ENCODE peak calls at places on chromosomes 12 and 14, in ten cellular contexts. K is naive thymus-derived CD4-positive, alpha-beta T cell; P is stomach; X is A549; I is HL-60; E is prostate gland; U is A673; F is AG04450; T is transverse colon; H is neural progenitor cell. N is an unnamed sample.

GRCh38 chr12:42326466-42327226 is 679 bp downstream of the PPHLN1 start:
- DNase-seq in K (no peak), P (no peak), X (peak), I (peak), E (no peak), U (peak), F (no peak), T (peak), H (peak), N (no peak)

GRCh38 chr14:96069421-96069820 is 30.3 kb downstream of the C14orf132 start:
- DNase-seq in K (no peak), P (no peak), X (no peak), I (no peak), E (no peak), U (no peak), F (no peak), T (no peak), H (no peak), N (no peak)

GRCh38 chr12:127383281-127383680 is 883.7 kb upstream of the TMEM132C start:
- DNase-seq in K (no peak), P (no peak), X (peak), I (no peak), E (no peak), U (no peak), F (no peak), T (no peak), H (no peak), N (no peak)

GRCh38 chr12:54988402-54989054 is 4.0 kb upstream of the TESPA1 start:
- DNase-seq in K (no peak), P (peak), X (no peak), I (no peak), E (peak), U (peak), F (no peak), T (peak), H (no peak), N (no peak)

GRCh38 chr12:72274926-72275325 is 2.8 kb downstream of the TRHDE start:
- DNase-seq in K (no peak), P (no peak), X (no peak), I (no peak), E (no peak), U (peak), F (no peak), T (no peak), H (no peak), N (no peak)

GRCh38 chr14:61104358-61104757 is 123.3 kb downstream of the SLC38A6 start:
- DNase-seq in K (no peak), P (no peak), X (no peak), I (no peak), E (no peak), U (no peak), F (no peak), T (no peak), H (no peak), N (no peak)

GRCh38 chr12:50520345-50520744 is 15.6 kb downstream of the DIP2B start:
- DNase-seq in K (no peak), P (no peak), X (no peak), I (no peak), E (no peak), U (no peak), F (no peak), T (no peak), H (no peak), N (no peak)

GRCh38 chr14:102256691-102257090 is 48.3 kb downstream of the MOK start:
- DNase-seq in K (no peak), P (no peak), X (no peak), I (no peak), E (no peak), U (no peak), F (no peak), T (no peak), H (no peak), N (no peak)

GRCh38 chr14:25116607-25117006 is 66.7 kb upstream of the STXBP6 start:
- DNase-seq in K (no peak), P (no peak), X (no peak), I (no peak), E (no peak), U (no peak), F (no peak), T (no peak), H (no peak), N (no peak)

GRCh38 chr12:16685107-16685506 is 79.1 kb upstream of the LMO3 start:
- DNase-seq in K (no peak), P (no peak), X (no peak), I (no peak), E (no peak), U (peak), F (no peak), T (no peak), H (no peak), N (no peak)

GRCh38 chr14:58912799-58913432 is 275.2 kb downstream of the DACT1 start:
- DNase-seq in K (no peak), P (no peak), X (peak), I (no peak), E (no peak), U (no peak), F (no peak), T (no peak), H (no peak), N (no peak)

GRCh38 chr14:51004352-51004800 is 60.1 kb upstream of the PYGL start:
- DNase-seq in K (no peak), P (no peak), X (peak), I (no peak), E (no peak), U (peak), F (no peak), T (peak), H (no peak), N (no peak)

GRCh38 chr14:71290960-71291466 is 383.8 kb downstream of the PCNX1 start:
- DNase-seq in K (no peak), P (no peak), X (peak), I (peak), E (no peak), U (peak), F (peak), T (peak), H (no peak), N (no peak)

GRCh38 chr12:97960741-97961608 is 498.4 kb downstream of the RMST start:
- DNase-seq in K (no peak), P (peak), X (peak), I (peak), E (peak), U (peak), F (no peak), T (no peak), H (peak), N (no peak)

GRCh38 chr14:68476212-68476964 is 316.5 kb downstream of the ZFP36L1 start:
- DNase-seq in K (no peak), P (no peak), X (peak), I (no peak), E (no peak), U (peak), F (peak), T (peak), H (peak), N (no peak)
- H3K27ac ChIP-seq in K (no peak), P (peak), X (peak), I (no peak), E (no peak), U (no peak), F (peak), T (peak), H (peak), N (peak)

GRCh38 chr12:26239508-26240328 is 44.3 kb downstream of the SSPN start:
- DNase-seq in K (no peak), P (no peak), X (peak), I (no peak), E (peak), U (no peak), F (peak), T (no peak), H (no peak), N (no peak)

GRCh38 chr12:26238341-26239126 is 43.2 kb downstream of the SSPN start:
- DNase-seq in K (no peak), P (no peak), X (no peak), I (no peak), E (no peak), U (no peak), F (no peak), T (no peak), H (no peak), N (no peak)

GRCh38 chr12:26239127-26239500 is 43.7 kb downstream of the SSPN start:
- DNase-seq in K (no peak), P (no peak), X (no peak), I (no peak), E (no peak), U (no peak), F (no peak), T (no peak), H (no peak), N (no peak)

GRCh38 chr12:26241095-26241494 is 45.7 kb downstream of the SSPN start:
- DNase-seq in K (no peak), P (no peak), X (no peak), I (no peak), E (no peak), U (no peak), F (no peak), T (no peak), H (no peak), N (no peak)

DNA sequence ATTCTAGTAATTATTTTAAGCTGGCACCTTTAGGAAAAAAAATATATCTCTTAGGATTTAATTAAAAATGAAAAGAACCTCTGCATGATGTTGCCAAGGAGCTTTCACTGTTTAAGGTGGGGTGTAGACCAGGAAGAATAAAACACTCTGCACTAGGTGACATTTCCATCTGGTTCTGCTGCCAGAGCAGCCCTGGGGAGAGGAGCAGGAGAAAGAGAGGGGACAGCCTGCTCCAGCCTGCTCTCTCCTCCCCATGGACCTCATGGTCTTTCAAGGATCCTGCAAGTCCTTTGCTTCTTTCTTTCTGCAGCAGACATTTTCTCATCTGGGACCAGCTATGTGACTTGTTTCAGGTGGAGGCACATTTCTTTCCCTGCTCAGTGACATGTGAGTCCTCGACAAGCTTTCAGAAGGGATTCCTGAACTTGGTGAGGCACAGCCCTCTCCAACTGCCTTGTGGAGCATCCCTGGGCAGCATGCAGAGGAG is 45.0 kb downstream of the SSPN start:
- DNase-seq in K (no peak), P (no peak), X (no peak), I (no peak), E (no peak), U (no peak), F (no peak), T (no peak), H (no peak), N (no peak)
- H3K4me3 ChIP-seq in K (no peak), P (no peak), X (no peak), I (no peak), E (no peak), U (no peak), F (no peak), T (no peak), H (no peak), N (no peak)

GRCh38 chr14:34501997-34502396 is 37.5 kb downstream of the EAPP start:
- DNase-seq in K (no peak), P (no peak), X (no peak), I (no peak), E (no peak), U (no peak), F (no peak), T (no peak), H (no peak), N (no peak)

GRCh38 chr14:34498684-34499412 is 36.8 kb upstream of the SPTSSA start:
- DNase-seq in K (no peak), P (peak), X (peak), I (peak), E (peak), U (peak), F (no peak), T (peak), H (peak), N (no peak)

GRCh38 chr14:34496679-34497513 is 34.9 kb upstream of the SPTSSA start:
- DNase-seq in K (no peak), P (peak), X (peak), I (peak), E (peak), U (peak), F (peak), T (peak), H (peak), N (peak)

GRCh38 chr14:34501004-34501580 is 38.4 kb downstream of the EAPP start:
- DNase-seq in K (no peak), P (no peak), X (no peak), I (no peak), E (no peak), U (no peak), F (no peak), T (no peak), H (no peak), N (no peak)

GRCh38 chr14:34496007-34496678 is 34.1 kb upstream of the SPTSSA start:
- DNase-seq in K (no peak), P (peak), X (no peak), I (no peak), E (no peak), U (no peak), F (no peak), T (no peak), H (no peak), N (no peak)
- H3K27ac ChIP-seq in K (no peak), P (peak), X (peak), I (no peak), E (peak), U (no peak), F (peak), T (peak), H (no peak), N (peak)

GRCh38 chr14:37328673-37329072 is 130.9 kb downstream of the MIPOL1 start:
- DNase-seq in K (no peak), P (no peak), X (peak), I (no peak), E (no peak), U (no peak), F (no peak), T (no peak), H (no peak), N (no peak)

GRCh38 chr14:37330910-37331309 is 133.2 kb downstream of the MIPOL1 start:
- DNase-seq in K (no peak), P (no peak), X (no peak), I (no peak), E (no peak), U (no peak), F (no peak), T (no peak), H (no peak), N (no peak)

GRCh38 chr14:37325332-37325731 is 127.6 kb downstream of the MIPOL1 start:
- DNase-seq in K (no peak), P (no peak), X (no peak), I (no peak), E (no peak), U (no peak), F (no peak), T (no peak), H (no peak), N (no peak)

GRCh38 chr14:37329189-37330001 is 131.7 kb downstream of the MIPOL1 start:
- DNase-seq in K (no peak), P (no peak), X (peak), I (no peak), E (no peak), U (no peak), F (no peak), T (no peak), H (no peak), N (no peak)

DNA sequence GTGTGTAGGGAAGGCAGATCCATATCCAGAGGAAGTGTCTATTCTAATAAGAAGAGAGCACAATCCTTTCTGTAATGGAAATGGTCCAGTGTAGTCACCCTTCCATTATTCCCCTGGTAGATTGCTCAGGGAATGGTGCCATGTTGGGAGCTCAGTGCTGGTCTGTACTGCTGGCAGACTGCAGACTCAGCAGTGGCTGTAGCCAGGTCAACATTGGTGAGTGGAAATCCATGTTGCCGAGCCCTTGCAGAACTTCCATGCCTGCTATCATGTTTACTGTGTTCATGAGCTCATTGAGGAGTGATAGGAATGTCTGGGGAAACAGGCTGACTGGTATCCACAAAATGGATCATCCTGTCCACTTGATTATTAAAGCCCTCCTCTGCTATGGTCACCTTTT is 128.7 kb downstream of the MIPOL1 start:
- DNase-seq in K (no peak), P (no peak), X (no peak), I (no peak), E (no peak), U (no peak), F (no peak), T (no peak), H (no peak), N (no peak)
- H3K4me3 ChIP-seq in K (no peak), P (no peak), X (no peak), I (no peak), E (no peak), U (no peak), F (no peak), T (no peak), H (no peak), N (no peak)

GRCh38 chr14:68952544-68953535 is 26.3 kb downstream of the ACTN1 start:
- DNase-seq in K (no peak), P (no peak), X (no peak), I (no peak), E (no peak), U (peak), F (peak), T (no peak), H (no peak), N (no peak)

GRCh38 chr14:68949236-68949965 is 29.7 kb downstream of the ACTN1 start:
- DNase-seq in K (no peak), P (no peak), X (no peak), I (no peak), E (no peak), U (no peak), F (no peak), T (no peak), H (no peak), N (no peak)

GRCh38 chr14:68951051-68951797 is 27.9 kb downstream of the ACTN1 start:
- DNase-seq in K (no peak), P (peak), X (peak), I (peak), E (peak), U (peak), F (peak), T (peak), H (no peak), N (no peak)

GRCh38 chr14:68950111-68950510 is 29.0 kb downstream of the ACTN1 start:
- DNase-seq in K (no peak), P (no peak), X (peak), I (no peak), E (no peak), U (peak), F (no peak), T (no peak), H (no peak), N (no peak)

DNA sequence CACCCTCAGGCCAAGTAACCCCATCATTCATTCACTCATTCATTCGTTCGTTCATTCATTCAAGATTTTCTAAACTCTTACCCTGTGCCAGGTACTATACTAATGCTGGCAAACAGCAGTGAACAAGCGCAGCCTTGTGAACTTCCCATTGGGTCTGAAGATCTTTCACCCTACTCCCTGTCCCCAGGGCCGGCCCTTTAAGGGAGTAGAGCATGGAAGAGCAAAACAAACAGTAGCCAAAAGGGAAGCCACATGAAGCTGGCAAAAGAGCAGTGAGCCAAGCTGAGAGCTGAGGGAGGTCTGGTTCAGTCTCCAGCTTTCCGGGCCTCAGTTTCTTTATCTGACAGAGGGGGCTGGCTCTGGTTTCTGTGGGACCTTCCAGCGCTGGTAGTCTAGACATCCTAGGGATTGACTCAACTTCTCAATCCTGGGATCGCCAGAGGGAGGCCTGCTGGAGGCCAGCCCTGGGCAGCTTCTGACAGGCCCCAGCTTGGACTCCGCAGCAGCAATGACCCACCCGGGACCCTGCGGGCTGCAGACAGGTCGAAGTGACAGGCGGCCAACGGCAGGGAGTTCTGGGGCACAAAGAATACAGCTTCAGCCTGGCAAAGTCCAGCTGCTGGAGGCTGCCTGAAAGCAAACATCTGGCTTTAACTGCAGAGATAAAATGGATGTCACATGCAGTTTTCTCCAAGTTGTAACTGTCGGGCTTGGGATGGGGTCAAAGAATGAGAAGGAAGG is 27.1 kb downstream of the ACTN1 start:
- DNase-seq in K (no peak), P (no peak), X (no peak), I (no peak), E (no peak), U (no peak), F (no peak), T (no peak), H (no peak), N (no peak)
- H3K27ac ChIP-seq in K (peak), P (peak), X (peak), I (no peak), E (peak), U (peak), F (peak), T (peak), H (no peak), N (peak)

DNA sequence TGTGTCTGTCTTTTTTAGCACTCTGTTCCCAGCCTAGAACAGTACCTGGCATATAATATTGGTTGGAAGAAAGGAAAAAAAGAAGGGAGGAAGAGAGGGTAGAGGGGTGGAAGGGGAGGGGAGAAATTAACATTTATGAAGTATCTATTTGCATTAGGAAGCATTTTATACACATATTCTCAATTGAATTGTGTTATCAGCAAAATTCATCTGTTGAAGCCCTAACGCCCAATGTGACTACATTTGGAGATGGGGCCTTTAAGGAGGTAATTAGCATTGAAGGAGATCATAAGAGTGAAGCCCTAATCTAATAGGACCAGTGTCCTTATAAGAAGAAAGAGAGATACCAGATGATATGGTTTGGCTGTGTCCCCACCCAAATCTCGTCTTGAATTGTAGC is 30.2 kb upstream of the FICD start:
- DNase-seq in K (no peak), P (no peak), X (no peak), I (no peak), E (no peak), U (no peak), F (no peak), T (no peak), H (no peak), N (no peak)
- H3K4me3 ChIP-seq in K (no peak), P (no peak), X (no peak), I (no peak), E (no peak), U (no peak), F (no peak), T (no peak), H (no peak), N (no peak)